ENCODE peak calls at places on chromosomes 3 and 15, in seven cellular contexts. H is cardiac muscle cell; D is stomach; T is Peyer's patch; Y is HAP-1; N is CD4-positive, alpha-beta memory T cell; E is fibroblast of the aortic adventitia. S is an unnamed sample.

GRCh38 chr15:64909546-64909945 is 2.2 kb upstream of the ANKDD1A start:
- DNase-seq in H (no peak), D (no peak), T (no peak), Y (no peak), N (no peak), E (no peak), S (no peak)

GRCh38 chr3:9028134-9028533 is 64.9 kb upstream of the RAD18 start:
- DNase-seq in H (no peak), D (peak; percentile 96), T (peak; percentile 60), Y (no peak), N (no peak), E (peak; percentile 79), S (peak; percentile 74)

GRCh38 chr15:31024330-31024729 is 32.9 kb upstream of the MTMR10 start:
- DNase-seq in H (peak; percentile 58), D (no peak), T (no peak), Y (no peak), N (no peak), E (peak; percentile 98), S (peak; percentile 95)

GRCh38 chr3:11534011-11534782 is 109.5 kb downstream of the VGLL4 start:
- DNase-seq in H (no peak), D (peak; percentile 65), T (peak; percentile 18), Y (no peak), N (no peak), E (no peak), S (no peak)

GRCh38 chr15:64096486-64097431 is 977 bp downstream of the SNX1 start:
- DNase-seq in H (peak; percentile 5), D (no peak), T (no peak), Y (peak; percentile 60), N (no peak), E (peak; percentile 47), S (peak; percentile 32)

GRCh38 chr15:66802087-66803001 is 100.3 kb downstream of the SMAD6 start:
- DNase-seq in H (no peak), D (no peak), T (no peak), Y (peak; percentile 8), N (no peak), E (peak; percentile 74), S (peak; percentile 77)

GRCh38 chr15:31013863-31014607 is 22.6 kb upstream of the MTMR10 start:
- DNase-seq in H (peak; percentile 11), D (no peak), T (no peak), Y (no peak), N (no peak), E (no peak), S (no peak)

GRCh38 chr15:60635507-60636352 is 156.8 kb upstream of the ICE2 start:
- DNase-seq in H (no peak), D (no peak), T (no peak), Y (no peak), N (no peak), E (no peak), S (no peak)

GRCh38 chr3:9396301-9396631 is 1.1 kb upstream of the SETD5 start:
- DNase-seq in H (peak; percentile 93), D (peak; percentile 84), T (peak; percentile 91), Y (peak; percentile 96), N (peak; percentile 95), E (peak; percentile 94), S (peak; percentile 98)

GRCh38 chr3:178802993-178803693 is 266.9 kb downstream of the KCNMB2 start:
- DNase-seq in H (no peak), D (no peak), T (no peak), Y (no peak), N (no peak), E (no peak), S (no peak)

GRCh38 chr3:156285626-156286025 is 165.2 kb downstream of the KCNAB1 start:
- DNase-seq in H (no peak), D (no peak), T (no peak), Y (no peak), N (no peak), E (no peak), S (no peak)

GRCh38 chr3:153970735-153971347 is 150.3 kb upstream of the ARHGEF26 start:
- DNase-seq in H (no peak), D (no peak), T (no peak), Y (no peak), N (no peak), E (peak; percentile 51), S (peak; percentile 44)

GRCh38 chr3:32381922-32382321 is 9.7 kb upstream of the CMTM7 start:
- DNase-seq in H (no peak), D (no peak), T (no peak), Y (peak; percentile 37), N (no peak), E (no peak), S (no peak)

GRCh38 chr15:58065445-58066041 is at the start of gene ALDH1A2:
- DNase-seq in H (peak; percentile 52), D (no peak), T (peak; percentile 54), Y (peak; percentile 38), N (no peak), E (no peak), S (no peak)
- H3K4me3 ChIP-seq in H (peak within 1 kb of the TSS; percentile 38), D (peak within 1 kb of the TSS; percentile 43), T (peak within 1 kb of the TSS; percentile 56), Y (peak within 1 kb of the TSS; percentile 42), N (peak within 1 kb of the TSS; percentile 24), E (peak within 1 kb of the TSS; percentile 44), S (peak within 1 kb of the TSS; percentile 31)

DNA sequence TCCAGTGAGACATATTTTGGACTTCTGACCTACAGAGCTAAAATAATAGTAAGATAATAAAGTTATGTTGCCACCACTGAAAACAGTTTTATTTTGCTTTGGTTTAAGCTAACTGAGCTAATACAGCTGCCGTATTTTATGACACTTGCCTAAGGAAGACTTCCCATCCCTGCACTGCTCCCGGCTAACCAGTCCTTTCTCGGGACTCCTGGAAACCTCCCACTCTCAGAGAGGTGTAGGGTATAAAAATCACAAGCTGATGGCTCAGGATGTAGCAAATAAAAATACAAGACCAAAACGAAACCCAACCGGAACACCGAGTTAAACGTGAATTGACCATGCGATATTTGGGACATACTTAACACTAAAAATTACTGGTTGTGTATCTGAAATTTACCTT is 448 bp upstream of the KBTBD12 start:
- DNase-seq in H (no peak), D (no peak), T (no peak), Y (no peak), N (no peak), E (peak; percentile 6), S (no peak)
- H3K4me3 ChIP-seq in H (no peak overlapping the region), D (peak overlapping the region; percentile 56), T (peak overlapping the region; percentile 52), Y (no peak overlapping the region), N (no peak overlapping the region), E (peak overlapping the region; percentile 59), S (peak overlapping the region; percentile 31)

GRCh38 chr3:108757404-108757982 is at the start of gene RETNLB:
- DNase-seq in H (no peak), D (peak; percentile 73), T (peak; percentile 55), Y (no peak), N (no peak), E (no peak), S (no peak)
- H3K4me3 ChIP-seq in H (no peak within 1 kb of the TSS), D (no peak within 1 kb of the TSS), T (peak within 1 kb of the TSS; percentile 17), Y (no peak within 1 kb of the TSS), N (no peak within 1 kb of the TSS), E (no peak within 1 kb of the TSS), S (no peak within 1 kb of the TSS)

DNA sequence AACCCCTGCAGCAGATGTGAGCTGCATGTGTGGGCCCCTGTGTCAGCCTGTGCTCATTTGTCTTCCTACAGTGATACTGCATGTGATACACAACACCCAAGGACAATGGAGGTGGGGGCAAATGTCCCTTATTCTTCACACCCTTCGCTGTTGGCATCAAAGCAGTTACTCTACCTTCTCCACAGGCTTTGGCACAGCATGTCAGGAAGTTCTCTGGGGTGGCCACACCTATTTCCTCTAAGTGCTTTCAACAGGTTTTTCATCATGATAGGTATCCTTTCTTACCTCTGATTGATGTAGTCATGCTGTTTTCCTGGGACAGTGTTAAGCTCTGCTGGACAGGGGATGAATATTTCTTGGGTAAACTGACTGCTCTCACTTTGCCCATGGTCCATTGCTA is 29.5 kb downstream of the ZNF662 start:
- DNase-seq in H (no peak), D (no peak), T (no peak), Y (no peak), N (no peak), E (no peak), S (no peak)
- H3K4me3 ChIP-seq in H (no peak overlapping the region), D (no peak overlapping the region), T (no peak overlapping the region), Y (no peak overlapping the region), N (no peak overlapping the region), E (no peak overlapping the region), S (no peak overlapping the region)

GRCh38 chr3:79954756-79955155 is 187.0 kb upstream of the ROBO1 start:
- DNase-seq in H (no peak), D (no peak), T (no peak), Y (no peak), N (no peak), E (no peak), S (no peak)
- H3K4me3 ChIP-seq in H (no peak overlapping the region), D (no peak overlapping the region), T (no peak overlapping the region), Y (no peak overlapping the region), N (no peak overlapping the region), E (no peak overlapping the region), S (no peak overlapping the region)

GRCh38 chr15:69082556-69082955 is 68.1 kb downstream of the NOX5 start:
- DNase-seq in H (no peak), D (no peak), T (no peak), Y (no peak), N (no peak), E (no peak), S (no peak)

GRCh38 chr15:69082041-69082502 is 67.6 kb downstream of the NOX5 start:
- DNase-seq in H (no peak), D (no peak), T (no peak), Y (no peak), N (no peak), E (peak; percentile 89), S (peak; percentile 50)

GRCh38 chr15:69081310-69082004 is 67.0 kb downstream of the NOX5 start:
- DNase-seq in H (no peak), D (no peak), T (no peak), Y (no peak), N (no peak), E (peak; percentile 78), S (peak; percentile 13)

GRCh38 chr15:69080203-69080957 is 65.9 kb downstream of the NOX5 start:
- DNase-seq in H (no peak), D (no peak), T (no peak), Y (no peak), N (no peak), E (no peak), S (no peak)

DNA sequence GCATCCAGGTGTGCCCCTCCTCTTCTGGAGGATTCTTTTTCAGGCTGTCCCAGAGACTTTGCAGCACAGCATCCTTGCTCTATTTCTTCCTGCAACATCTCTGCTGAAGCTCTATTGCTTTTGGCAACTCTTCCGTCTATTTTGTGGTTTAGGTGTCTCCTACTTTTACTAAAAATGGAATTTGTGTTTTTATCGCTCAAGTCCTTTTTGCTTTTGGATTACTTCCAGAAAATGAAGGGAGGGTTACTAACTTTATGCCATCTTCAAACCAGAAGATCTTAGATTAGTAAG is 66.4 kb downstream of the NOX5 start:
- DNase-seq in H (no peak), D (no peak), T (no peak), Y (no peak), N (no peak), E (no peak), S (no peak)
- H3K4me3 ChIP-seq in H (no peak overlapping the region), D (no peak overlapping the region), T (no peak overlapping the region), Y (no peak overlapping the region), N (no peak overlapping the region), E (no peak overlapping the region), S (no peak overlapping the region)

GRCh38 chr15:75905231-75905630 is 1.6 kb downstream of the FBXO22 start:
- DNase-seq in H (no peak), D (no peak), T (no peak), Y (no peak), N (no peak), E (no peak), S (no peak)
- H3K4me3 ChIP-seq in H (no peak overlapping the region), D (no peak overlapping the region), T (peak overlapping the region; percentile 77), Y (peak overlapping the region; percentile 96), N (no peak overlapping the region), E (peak overlapping the region; percentile 37), S (no peak overlapping the region)